ENCODE peak calls at places on chromosomes 4 and X, in six cellular contexts. P is H9, F is neuronal stem cell, X is IMR-90, D is mesenchymal stem cell, A is trophoblast cell. O is an unnamed sample.

GRCh38 chr4:76373919-76374552 is 46.9 kb downstream of the CCDC158 start:
- DNase-seq in F (no peak), A (peak; percentile 14), X (no peak), P (no peak), D (no peak), O (no peak)

GRCh38 chrX:74248889-74249288 is 55.1 kb upstream of the ZCCHC13 start:
- DNase-seq in F (no peak), X (no peak), P (peak; percentile 57), A (no peak), D (peak; percentile 50), O (no peak)

GRCh38 chr4:73869130-73870055 is at the start of gene CXCL1:
- DNase-seq in A (peak; percentile 25), D (peak; percentile 81), P (peak; percentile 48), X (no peak), F (peak; percentile 14), O (no peak)

GRCh38 chr4:25567253-25567652 is 88.4 kb upstream of the SLC34A2 start:
- DNase-seq in P (no peak), X (no peak), F (no peak), A (no peak), D (no peak), O (no peak)

GRCh38 chrX:71908387-71908786 is 2.3 kb upstream of the NHSL2 start:
- DNase-seq in F (no peak), D (no peak), X (no peak), P (no peak), A (no peak), O (no peak)

GRCh38 chrX:107935200-107935599 is 47.0 kb downstream of the TEX13B start:
- DNase-seq in X (peak; percentile 5), F (no peak), P (no peak), D (peak; percentile 22), A (no peak), O (no peak)

GRCh38 chr4:185775792-185776555 is 36.0 kb downstream of the SORBS2 start:
- DNase-seq in X (peak; percentile 22), F (no peak), D (peak; percentile 63), A (no peak), P (no peak), O (no peak)

GRCh38 chrX:138711399-138712347 is at the start of gene FGF13:
- DNase-seq in X (no peak), F (peak; percentile 48), D (no peak), A (no peak), P (peak; percentile 73), O (peak; percentile 60)

GRCh38 chr4:180292339-180292738 is 1950.9 kb upstream of the TENM3 start:
- DNase-seq in D (no peak), F (no peak), A (no peak), P (no peak), X (no peak), O (no peak)

GRCh38 chr4:14110407-14110806 is 482.9 kb upstream of the BOD1L1 start:
- DNase-seq in A (no peak), P (no peak), X (peak; percentile 85), D (peak; percentile 9), F (no peak), O (no peak)

GRCh38 chr4:101169044-101170014 is 178.0 kb downstream of the PPP3CA start:
- DNase-seq in D (peak; percentile 71), A (peak; percentile 91), F (peak; percentile 60), P (peak; percentile 80), X (peak; percentile 65), O (peak; percentile 25)

GRCh38 chrX:136468391-136469103 is 19.2 kb upstream of the BRS3 start:
- DNase-seq in P (no peak), A (no peak), F (no peak), D (no peak), X (no peak), O (no peak)

GRCh38 chrX:139023531-139023930 is 312.0 kb upstream of the FGF13 start:
- DNase-seq in F (no peak), X (no peak), D (no peak), A (no peak), P (no peak), O (no peak)

GRCh38 chr4:156623376-156623775 is 348.2 kb downstream of the PDGFC start:
- DNase-seq in X (no peak), A (no peak), D (no peak), P (no peak), F (no peak), O (no peak)

GRCh38 chr4:21469438-21470032 is 479.0 kb downstream of the KCNIP4 start:
- DNase-seq in D (peak; percentile 42), X (no peak), P (no peak), F (no peak), A (peak; percentile 46), O (no peak)

GRCh38 chr4:113951263-113951662 is 28.2 kb downstream of the ARSJ start:
- DNase-seq in P (no peak), X (peak; percentile 46), F (no peak), A (no peak), D (no peak), O (no peak)

GRCh38 chr4:10100734-10101216 is 15.8 kb downstream of the WDR1 start:
- DNase-seq in F (no peak), A (peak; percentile 19), P (no peak), X (no peak), D (no peak), O (no peak)

GRCh38 chr4:123922847-123923246 is 526.3 kb downstream of the SPRY1 start:
- DNase-seq in F (no peak), X (peak; percentile 2), A (no peak), D (no peak), P (no peak), O (no peak)

GRCh38 chrX:153692003-153692402 is 4.3 kb downstream of the SLC6A8 start:
- DNase-seq in X (no peak), P (no peak), F (no peak), D (no peak), A (no peak), O (no peak)
- H4K91ac ChIP-seq in X (no peak overlapping the region), P (no peak overlapping the region), F (no peak overlapping the region), D (no peak overlapping the region), A (no peak overlapping the region), O (no peak overlapping the region)

GRCh38 chr4:78100060-78100459 is 42.9 kb downstream of the FRAS1 start:
- DNase-seq in D (no peak), X (no peak), A (no peak), P (no peak), F (no peak), O (no peak)
- H4K91ac ChIP-seq in D (no peak overlapping the region), X (no peak overlapping the region), A (no peak overlapping the region), P (no peak overlapping the region), F (no peak overlapping the region), O (no peak overlapping the region)

GRCh38 chr4:36192922-36193321 is 51.4 kb downstream of the ARAP2 start:
- DNase-seq in A (no peak), D (no peak), P (no peak), X (no peak), F (no peak), O (no peak)
- H4K91ac ChIP-seq in A (no peak overlapping the region), D (no peak overlapping the region), P (no peak overlapping the region), X (no peak overlapping the region), F (no peak overlapping the region), O (no peak overlapping the region)

DNA sequence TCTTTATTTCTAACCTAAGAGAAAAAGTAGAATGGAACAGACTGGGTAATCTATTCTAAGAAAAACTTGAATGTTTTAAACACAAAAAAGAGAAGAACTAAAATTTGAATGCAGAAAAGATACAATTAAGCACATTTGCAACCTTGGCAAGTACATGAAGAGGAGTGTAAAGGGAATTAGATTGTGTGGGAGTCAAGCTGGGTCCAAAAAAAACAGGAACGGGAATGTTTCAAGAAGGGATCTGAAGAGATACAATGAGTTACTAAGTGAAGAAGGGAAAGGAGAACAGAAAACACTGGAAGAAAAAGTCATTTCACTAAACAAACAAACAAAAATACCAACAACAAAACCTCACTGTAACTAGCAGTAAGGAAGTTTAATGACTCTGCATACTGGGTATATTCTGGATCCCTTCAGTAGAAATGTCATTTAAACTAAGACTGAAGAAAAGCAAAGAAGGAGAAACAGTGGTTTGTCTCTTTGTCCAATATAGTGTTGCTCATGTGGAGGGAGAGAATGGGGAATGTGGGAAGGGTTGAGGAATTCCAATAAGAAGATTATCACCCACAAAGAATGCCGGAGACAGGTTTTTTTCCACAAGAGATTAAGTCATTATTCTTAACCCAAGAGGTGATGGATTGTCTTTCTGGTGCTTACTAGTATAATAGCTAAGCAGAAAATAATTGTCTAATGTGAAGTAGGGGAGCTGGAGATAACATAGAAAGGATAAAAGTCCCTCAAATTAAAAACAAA is 50.4 kb upstream of the PTPN13 start:
- DNase-seq in F (peak; percentile 73), D (peak; percentile 48), P (no peak), A (no peak), X (no peak), O (no peak)
- H4K91ac ChIP-seq in F (no peak overlapping the region), D (no peak overlapping the region), P (no peak overlapping the region), A (no peak overlapping the region), X (no peak overlapping the region), O (no peak overlapping the region)

GRCh38 chr4:125529071-125529470 is 214.3 kb downstream of the FAT4 start:
- DNase-seq in F (no peak), X (peak; percentile 3), A (no peak), D (no peak), P (no peak), O (no peak)
- H4K91ac ChIP-seq in F (no peak overlapping the region), X (no peak overlapping the region), A (no peak overlapping the region), D (no peak overlapping the region), P (no peak overlapping the region), O (no peak overlapping the region)

DNA sequence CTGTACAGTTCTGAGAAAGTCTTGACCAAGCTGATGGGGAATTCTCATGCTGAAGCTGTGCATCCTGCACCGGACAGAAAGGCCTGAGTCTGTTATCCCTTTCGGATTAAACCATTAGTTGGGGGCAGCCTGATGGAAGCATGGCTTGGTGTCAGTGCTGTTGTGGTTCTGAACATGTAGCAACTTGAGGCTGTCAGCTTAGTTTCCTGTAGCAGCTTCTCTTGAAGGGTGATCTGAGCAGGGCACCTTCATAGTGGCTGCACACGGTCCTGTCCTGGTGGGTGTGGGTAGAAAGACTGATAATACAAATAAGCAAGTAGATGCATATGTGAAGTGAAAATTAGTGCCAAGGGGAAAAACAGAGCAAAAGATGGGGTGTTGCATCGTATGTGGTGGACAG is 11.7 kb downstream of the KIAA0232 start:
- DNase-seq in F (no peak), X (no peak), D (no peak), P (no peak), A (no peak), O (no peak)
- H4K91ac ChIP-seq in F (no peak overlapping the region), X (no peak overlapping the region), D (no peak overlapping the region), P (no peak overlapping the region), A (no peak overlapping the region), O (no peak overlapping the region)

DNA sequence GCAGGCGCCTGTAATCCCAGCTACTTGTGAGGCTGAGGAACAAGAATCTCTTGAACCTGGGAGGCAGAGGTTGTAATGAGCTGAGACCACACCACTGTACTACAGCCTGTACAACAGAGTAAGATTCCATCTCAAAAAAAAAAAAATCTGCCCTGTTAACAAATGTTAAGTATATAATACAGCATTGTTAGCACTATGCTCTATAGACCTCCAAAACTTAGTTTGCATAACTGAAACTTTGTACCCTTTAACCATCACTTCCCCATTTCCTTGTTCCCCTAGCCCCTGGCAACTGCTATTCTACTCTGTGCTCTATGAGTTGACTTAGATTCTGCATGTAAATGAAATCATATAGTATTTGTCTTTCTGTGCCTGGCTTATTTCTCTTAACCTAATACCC is 76.7 kb downstream of the TAB3 start:
- DNase-seq in X (no peak), P (no peak), A (no peak), D (no peak), F (no peak), O (no peak)
- H4K91ac ChIP-seq in X (no peak overlapping the region), P (no peak overlapping the region), A (no peak overlapping the region), D (no peak overlapping the region), F (no peak overlapping the region), O (no peak overlapping the region)